ENCODE peak calls at places on chromosomes 7 and 10, in five cellular contexts. J, C, Q, S and T are unnamed samples.

GRCh38 chr10:47022311-47023131 is 111.3 kb downstream of the PTPN20 start:
- DNase-seq in C (no peak), J (no peak), S (no peak), Q (no peak), T (no peak)

GRCh38 chr10:132787253-132788179 is 1.6 kb upstream of the NKX6-2 start:
- DNase-seq in Q (no peak), J (no peak), S (no peak), C (no peak), T (no peak)

GRCh38 chr10:69632516-69633199 is 2.6 kb downstream of the FAM241B start:
- DNase-seq in Q (no peak), S (no peak), J (no peak), C (no peak), T (no peak)

GRCh38 chr7:14432936-14433335 is 443.5 kb upstream of the ETV1 start:
- DNase-seq in S (no peak), C (no peak), J (no peak), Q (no peak), T (no peak)

GRCh38 chr10:48564466-48565150 is 40.3 kb downstream of the ARHGAP22 start:
- DNase-seq in S (no peak), C (no peak), Q (no peak), J (no peak), T (no peak)

GRCh38 chr10:115854740-115855435 is 418.1 kb downstream of the GFRA1 start:
- DNase-seq in Q (no peak), C (no peak), J (no peak), S (no peak), T (no peak)

GRCh38 chr7:38685851-38686250 is 54.7 kb upstream of the AMPH start:
- DNase-seq in S (no peak), Q (no peak), C (no peak), J (no peak), T (no peak)

GRCh38 chr10:97969538-97969937 is 60.9 kb downstream of the CRTAC1 start:
- DNase-seq in S (no peak), Q (no peak), C (no peak), J (no peak), T (no peak)

GRCh38 chr10:72079356-72079755 is 9.0 kb downstream of the SPOCK2 start:
- DNase-seq in J (no peak), C (no peak), S (no peak), Q (no peak), T (no peak)

GRCh38 chr10:73950569-73950968 is 39.6 kb downstream of the PLAU start:
- DNase-seq in Q (no peak), C (no peak), S (no peak), J (no peak), T (no peak)